ENCODE peak calls at places on chromosomes 4 and X, in nine cellular contexts. I is psoas muscle, M is fibroblast of mammary gland, T is HepG2, W is fibroblast of the aortic adventitia, X is aorta, A is OCI-LY7, H is right cardiac atrium, Y is astrocyte of the spinal cord. R is an unnamed sample.

GRCh38 chrX:115260330-115260729 is 26.4 kb upstream of the LRCH2 start:
- DNase-seq in Y (peak; percentile 10), W (peak; percentile 16), X (no peak), I (no peak), M (peak; percentile 1), A (no peak), H (no peak), T (no peak), R (no peak)

GRCh38 chr4:38078590-38079381 is 118.6 kb downstream of the PTTG2 start:
- DNase-seq in I (no peak), W (peak; percentile 89), A (no peak), Y (peak; percentile 89), H (no peak), T (peak; percentile 65), M (peak; percentile 92), X (no peak), R (peak; percentile 79)

GRCh38 chrX:17465201-17465600 is 90.2 kb downstream of the NHS start:
- DNase-seq in T (no peak), Y (no peak), M (no peak), H (no peak), X (no peak), A (no peak), W (no peak), I (no peak), R (no peak)

GRCh38 chr4:85591361-85592098 is 116.6 kb downstream of the ARHGAP24 start:
- DNase-seq in H (no peak), I (no peak), W (no peak), T (no peak), Y (no peak), X (no peak), A (no peak), M (peak; percentile 68), R (no peak)

GRCh38 chr4:24988776-24989175 is 42.0 kb downstream of the LGI2 start:
- DNase-seq in Y (no peak), X (no peak), A (no peak), T (peak; percentile 13), I (no peak), M (peak; percentile 62), W (peak; percentile 74), H (no peak), R (peak; percentile 64)

GRCh38 chr4:56048621-56049427 is 100.1 kb downstream of the CEP135 start:
- DNase-seq in T (no peak), X (peak; percentile 54), W (peak; percentile 26), A (peak; percentile 89), Y (peak; percentile 59), M (peak; percentile 28), H (peak; percentile 82), I (no peak), R (peak; percentile 75)

GRCh38 chr4:63492515-63492914 is 916.7 kb downstream of the TECRL start:
- DNase-seq in W (no peak), X (no peak), M (no peak), I (no peak), A (no peak), T (no peak), H (no peak), Y (no peak), R (no peak)

GRCh38 chrX:45756562-45756961 is 555.9 kb upstream of the DIPK2B start:
- DNase-seq in W (no peak), Y (peak; percentile 44), H (no peak), T (no peak), X (no peak), M (no peak), A (no peak), I (no peak), R (peak; percentile 32)

GRCh38 chr4:25172964-25173917 is 13.0 kb upstream of the SEPSECS start:
- DNase-seq in X (peak; percentile 62), A (no peak), W (peak; percentile 99), T (no peak), M (peak; percentile 100), I (no peak), Y (peak; percentile 98), H (no peak), R (peak; percentile 99)

GRCh38 chrX:1496076-1496475 is 40.9 kb downstream of the P2RY8 start:
- DNase-seq in M (no peak), X (no peak), Y (no peak), W (no peak), T (no peak), H (no peak), I (no peak), A (peak; percentile 46), R (no peak)

GRCh38 chrX:44082829-44083228 is 109.6 kb upstream of the NDP start:
- DNase-seq in X (no peak), W (no peak), T (no peak), H (no peak), M (no peak), Y (no peak), I (no peak), A (no peak), R (no peak)

GRCh38 chr4:25993564-25994185 is 79.7 kb downstream of the SMIM20 start:
- DNase-seq in X (no peak), H (peak; percentile 61), T (peak; percentile 35), W (peak; percentile 29), M (peak; percentile 68), A (peak; percentile 65), I (peak; percentile 71), Y (no peak), R (no peak)

GRCh38 chrX:20720954-20721626 is 454.4 kb upstream of the RPS6KA3 start:
- DNase-seq in T (no peak), M (no peak), X (no peak), I (no peak), A (no peak), W (no peak), H (no peak), Y (no peak), R (no peak)

GRCh38 chr4:138728566-138728965 is 287.0 kb upstream of the NOCT start:
- DNase-seq in A (no peak), X (no peak), M (no peak), T (no peak), H (no peak), Y (no peak), I (no peak), W (no peak), R (no peak)

GRCh38 chr4:52358855-52359254 is 300.2 kb downstream of the USP46 start:
- DNase-seq in I (no peak), H (peak; percentile 45), X (no peak), M (no peak), W (no peak), Y (peak; percentile 38), T (no peak), A (no peak), R (no peak)

GRCh38 chrX:101071585-101071984 is 7.1 kb upstream of the TMEM35A start:
- DNase-seq in A (no peak), T (no peak), M (no peak), W (no peak), X (no peak), H (no peak), I (no peak), Y (no peak), R (no peak)

GRCh38 chr4:107891299-107891698 is 40.0 kb upstream of the CYP2U1 start:
- DNase-seq in I (no peak), Y (no peak), M (peak; percentile 10), H (no peak), A (no peak), W (no peak), T (no peak), X (no peak), R (no peak)

GRCh38 chrX:79154612-79155358 is 10.3 kb downstream of the GPR174 start:
- DNase-seq in X (no peak), W (no peak), H (no peak), Y (no peak), T (no peak), M (no peak), I (no peak), A (no peak), R (no peak)
- H3K4me3 ChIP-seq in X (no peak overlapping the region), W (no peak overlapping the region), H (no peak overlapping the region), Y (no peak overlapping the region), T (no peak overlapping the region), M (no peak overlapping the region), I (no peak overlapping the region), A (no peak overlapping the region), R (no peak overlapping the region)

DNA sequence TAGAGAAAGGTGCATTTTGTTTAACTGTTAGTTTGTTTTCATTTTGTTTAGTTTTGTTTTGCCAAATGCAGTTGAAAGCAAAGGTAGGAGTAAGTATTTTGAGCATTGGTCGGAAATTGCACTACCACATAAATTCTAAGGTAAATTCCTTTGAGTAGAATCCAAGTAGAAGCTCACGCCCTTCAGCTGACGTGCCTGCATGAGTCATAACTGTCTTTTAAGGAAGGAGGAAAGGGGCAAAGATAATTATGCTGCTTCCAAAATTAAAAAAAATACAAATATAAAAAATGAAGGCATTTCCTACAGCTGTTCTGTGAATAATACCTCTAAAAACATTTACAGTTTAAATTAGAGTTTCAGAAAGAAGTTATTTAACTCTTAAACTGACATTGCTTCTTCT is 110.2 kb upstream of the MYOZ2 start:
- DNase-seq in X (peak; percentile 50), I (peak; percentile 54), W (peak; percentile 82), T (no peak), M (peak; percentile 77), Y (peak; percentile 47), A (no peak), H (no peak), R (peak; percentile 85)
- H3K4me3 ChIP-seq in X (peak overlapping the region; percentile 30), I (peak overlapping the region; percentile 77), W (no peak overlapping the region), T (no peak overlapping the region), M (peak overlapping the region; percentile 28), Y (no peak overlapping the region), A (no peak overlapping the region), H (no peak overlapping the region), R (peak overlapping the region; percentile 16)

DNA sequence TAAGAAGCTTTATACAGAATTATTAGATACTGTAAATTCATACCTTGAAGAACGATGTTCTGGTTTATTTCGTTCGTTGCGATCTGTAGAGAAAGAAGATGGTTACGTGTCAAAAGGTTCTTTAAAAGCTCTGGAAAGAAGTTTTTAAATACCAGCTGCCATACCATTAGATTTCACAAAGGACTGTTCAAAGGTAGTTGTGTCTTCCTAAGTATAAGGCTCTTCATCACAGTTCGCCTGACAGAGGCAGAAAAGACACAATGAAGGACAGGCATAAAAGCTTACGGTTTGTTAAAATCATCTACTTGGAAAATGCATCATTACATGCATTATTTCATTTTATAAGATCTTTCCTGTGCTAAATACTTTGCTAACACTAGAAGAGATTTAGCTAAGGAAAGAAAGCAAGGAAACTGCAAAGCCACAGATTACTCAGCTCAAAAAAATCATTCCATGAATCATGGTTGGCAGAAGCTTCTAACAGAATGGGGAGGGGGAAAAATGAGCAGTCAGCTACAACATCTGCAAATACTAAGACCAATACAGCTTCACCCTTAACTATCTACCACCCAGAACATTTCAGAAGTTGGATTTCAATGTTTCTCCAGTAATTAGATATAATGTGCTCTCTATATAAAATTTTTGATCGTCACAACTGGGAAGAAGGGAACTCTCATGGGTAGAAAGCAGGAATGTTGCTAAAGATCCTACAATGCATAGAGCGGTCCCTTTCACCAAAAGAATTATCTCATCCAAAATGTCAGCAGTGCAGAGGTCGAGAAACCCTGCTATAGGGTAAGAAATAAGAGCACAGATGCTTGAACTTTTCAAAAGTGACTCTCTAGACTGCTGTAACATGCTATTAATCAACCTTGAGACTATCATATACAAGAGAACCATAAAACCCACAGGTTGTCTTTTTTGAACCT is 50.7 kb upstream of the PRSS48 start:
- DNase-seq in W (peak; percentile 90), H (no peak), A (no peak), Y (peak; percentile 90), X (no peak), I (no peak), M (peak; percentile 91), T (no peak), R (peak; percentile 87)
- H3K4me3 ChIP-seq in W (peak overlapping the region; percentile 68), H (peak overlapping the region; percentile 87), A (no peak overlapping the region), Y (peak overlapping the region; percentile 43), X (peak overlapping the region; percentile 84), I (peak overlapping the region; percentile 51), M (peak overlapping the region; percentile 66), T (no peak overlapping the region), R (peak overlapping the region; percentile 42)

DNA sequence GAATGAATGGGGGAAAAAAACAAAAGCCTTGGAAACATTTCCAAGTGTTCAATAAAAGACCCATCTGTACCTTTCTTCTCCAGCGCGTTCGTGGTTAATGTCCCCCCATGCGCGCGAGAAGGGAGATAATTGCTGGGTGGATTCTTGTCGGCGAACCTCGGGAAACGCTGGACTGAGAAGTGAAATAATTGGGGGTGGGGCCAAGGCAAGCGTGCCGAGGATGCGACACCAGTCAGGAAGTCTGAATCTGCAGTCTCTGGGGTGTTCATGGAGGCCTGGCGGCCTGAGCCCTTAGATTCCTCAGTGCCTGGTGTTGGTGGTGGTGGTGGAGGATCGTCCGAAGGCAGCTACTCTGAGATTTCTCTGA is 5.3 kb upstream of the ARX start:
- DNase-seq in W (no peak), H (no peak), M (no peak), Y (no peak), T (no peak), A (no peak), I (no peak), X (no peak), R (no peak)
- H3K4me3 ChIP-seq in W (no peak overlapping the region), H (peak overlapping the region; percentile 25), M (no peak overlapping the region), Y (no peak overlapping the region), T (no peak overlapping the region), A (no peak overlapping the region), I (peak overlapping the region; percentile 42), X (no peak overlapping the region), R (no peak overlapping the region)